ENCODE peak calls at places on chromosomes 6 and 20, in seven cellular contexts. L is adrenal gland; W is RWPE2; U is glutamatergic neuron; D is mammary epithelial cell; C is CD8-positive, alpha-beta T cell; R is endothelial cell. I is an unnamed sample.

GRCh38 chr6:72691298-72691697 is 69.4 kb downstream of the KCNQ5 start:
- DNase-seq in W (no peak), R (no peak), U (no peak), D (no peak), L (no peak), C (no peak), I (no peak)

GRCh38 chr6:168574699-168575195 is 133.8 kb downstream of the SMOC2 start:
- DNase-seq in W (no peak), D (no peak), R (no peak), C (no peak), U (no peak), L (peak; percentile 32), I (no peak)

GRCh38 chr20:1209447-1210387 is 6.5 kb downstream of the C20orf202 start:
- DNase-seq in U (no peak), W (no peak), C (no peak), L (no peak), R (no peak), D (no peak), I (no peak)

GRCh38 chr6:30615219-30615957 is 1.7 kb downstream of the PPP1R10 start:
- DNase-seq in C (peak; percentile 42), D (peak; percentile 50), W (no peak), U (peak; percentile 50), L (peak; percentile 58), R (no peak), I (peak; percentile 45)

GRCh38 chr6:150410906-150411305 is 42.1 kb downstream of the IYD start:
- DNase-seq in C (no peak), D (peak; percentile 8), U (no peak), R (no peak), L (no peak), W (no peak), I (no peak)

GRCh38 chr6:156910938-156911337 is 133.8 kb downstream of the ARID1B start:
- DNase-seq in L (no peak), U (no peak), D (no peak), R (no peak), C (no peak), W (no peak), I (no peak)

GRCh38 chr6:29651413-29652197 is 5.3 kb upstream of the MOG start:
- DNase-seq in D (no peak), R (no peak), U (no peak), W (no peak), C (no peak), L (no peak), I (no peak)

GRCh38 chr6:144286503-144287393 is 1.6 kb downstream of the UTRN start:
- DNase-seq in D (peak; percentile 73), R (peak; percentile 74), U (peak; percentile 51), C (no peak), W (peak; percentile 86), L (peak; percentile 88), I (peak; percentile 68)

GRCh38 chr20:46584508-46584907 is 34.1 kb upstream of the OCSTAMP start:
- DNase-seq in R (no peak), D (no peak), C (no peak), L (no peak), U (no peak), W (no peak), I (no peak)

GRCh38 chr6:25706314-25707014 is 48.1 kb upstream of the SLC17A4 start:
- DNase-seq in C (no peak), U (no peak), W (no peak), R (no peak), L (peak; percentile 74), D (peak; percentile 8), I (no peak)

GRCh38 chr6:150417899-150418824 is 49.4 kb downstream of the IYD start:
- DNase-seq in C (no peak), U (no peak), D (peak; percentile 79), R (peak; percentile 23), W (no peak), L (peak; percentile 42), I (peak; percentile 15)

GRCh38 chr20:6916938-6917337 is 149.5 kb downstream of the BMP2 start:
- DNase-seq in U (no peak), D (no peak), C (no peak), R (no peak), L (no peak), W (no peak), I (no peak)

GRCh38 chr20:24981750-24982149 is 10.8 kb downstream of the APMAP start:
- DNase-seq in U (no peak), W (no peak), R (no peak), L (peak; percentile 60), C (no peak), D (no peak), I (no peak)

GRCh38 chr20:36017034-36017951 is 48.9 kb downstream of the CNBD2 start:
- DNase-seq in R (no peak), U (no peak), D (no peak), W (peak; percentile 74), C (no peak), L (peak; percentile 24), I (peak; percentile 91)

GRCh38 chr6:37339911-37340638 is 13.7 kb upstream of the RNF8 start:
- DNase-seq in L (no peak), R (no peak), W (no peak), C (no peak), D (no peak), U (no peak), I (no peak)

GRCh38 chr20:49976542-49976941 is 6.2 kb upstream of the SNAI1 start:
- DNase-seq in W (no peak), D (peak; percentile 31), U (no peak), C (no peak), L (no peak), R (no peak), I (no peak)

GRCh38 chr6:89023591-89024441 is 56.7 kb upstream of the PNRC1 start:
- DNase-seq in R (no peak), U (peak; percentile 19), W (no peak), C (no peak), D (peak; percentile 30), L (peak; percentile 53), I (no peak)

GRCh38 chr20:56860413-56860812 is 231.3 kb downstream of the TFAP2C start:
- DNase-seq in U (no peak), W (no peak), R (no peak), D (no peak), C (no peak), L (no peak), I (no peak)

GRCh38 chr6:43570876-43571441 is 4.9 kb downstream of the XPO5 start:
- DNase-seq in L (no peak), R (no peak), C (no peak), D (peak; percentile 49), W (no peak), U (no peak), I (no peak)

DNA sequence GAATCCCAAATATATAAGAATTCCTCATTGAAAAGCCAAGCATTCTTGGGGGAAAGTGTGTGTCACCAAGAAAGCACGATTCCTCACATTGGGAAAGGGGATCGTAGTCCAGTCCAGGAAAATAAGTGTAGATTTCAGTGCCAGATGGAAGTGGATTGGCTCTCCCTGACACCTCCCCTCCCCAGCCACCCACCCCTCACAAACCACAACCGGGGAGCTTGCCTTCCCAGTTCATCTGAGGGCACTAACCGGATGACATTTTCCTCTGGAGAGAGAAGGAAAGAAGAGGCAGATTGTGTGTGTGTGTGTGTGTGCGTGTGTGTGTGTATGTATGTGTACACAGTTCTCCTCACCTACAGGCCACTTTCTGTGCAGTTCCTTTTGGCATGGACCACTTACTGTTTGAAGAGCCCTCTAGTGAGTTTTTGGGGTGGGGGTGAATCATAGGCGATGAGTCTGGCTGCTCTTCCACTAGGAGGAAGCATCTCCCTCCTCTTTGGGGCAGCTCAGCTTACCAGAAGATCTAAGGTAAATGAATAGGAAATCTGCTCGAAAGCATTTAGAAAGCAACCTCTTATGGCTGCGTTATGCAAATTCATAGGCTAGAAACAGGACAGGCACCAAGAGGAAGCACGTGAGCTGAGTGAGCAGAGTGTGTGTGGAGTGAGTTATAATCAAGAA is 20.8 kb downstream of the DAAM2 start:
- DNase-seq in D (no peak), W (no peak), C (no peak), R (no peak), U (no peak), L (no peak), I (no peak)
- TF ChIP-seq CTCF in D (no peak), W (no peak), C (no peak), R (no peak), U (no peak), L (peak; percentile 20), I (no peak)

GRCh38 chr6:81939774-81940165 is 187.3 kb upstream of the TENT5A start:
- DNase-seq in U (no peak), R (no peak), C (no peak), D (no peak), W (no peak), L (no peak), I (no peak)
- TF ChIP-seq CTCF in U (no peak), R (no peak), C (no peak), D (no peak), W (no peak), L (no peak), I (no peak)

GRCh38 chr6:14661696-14662095 is 544.1 kb downstream of the CD83 start:
- DNase-seq in R (no peak), L (no peak), C (no peak), W (no peak), U (no peak), D (no peak), I (no peak)

GRCh38 chr6:14661188-14661587 is 543.6 kb downstream of the CD83 start:
- DNase-seq in R (no peak), U (no peak), C (peak; percentile 21), L (no peak), D (peak; percentile 25), W (no peak), I (no peak)

GRCh38 chr6:14665827-14666724 is 548.5 kb downstream of the CD83 start:
- DNase-seq in L (peak; percentile 64), U (no peak), D (peak; percentile 94), W (peak; percentile 90), C (no peak), R (no peak), I (no peak)

GRCh38 chr6:14664616-14665315 is 547.2 kb downstream of the CD83 start:
- DNase-seq in U (peak; percentile 66), L (no peak), W (no peak), C (no peak), R (no peak), D (no peak), I (no peak)

DNA sequence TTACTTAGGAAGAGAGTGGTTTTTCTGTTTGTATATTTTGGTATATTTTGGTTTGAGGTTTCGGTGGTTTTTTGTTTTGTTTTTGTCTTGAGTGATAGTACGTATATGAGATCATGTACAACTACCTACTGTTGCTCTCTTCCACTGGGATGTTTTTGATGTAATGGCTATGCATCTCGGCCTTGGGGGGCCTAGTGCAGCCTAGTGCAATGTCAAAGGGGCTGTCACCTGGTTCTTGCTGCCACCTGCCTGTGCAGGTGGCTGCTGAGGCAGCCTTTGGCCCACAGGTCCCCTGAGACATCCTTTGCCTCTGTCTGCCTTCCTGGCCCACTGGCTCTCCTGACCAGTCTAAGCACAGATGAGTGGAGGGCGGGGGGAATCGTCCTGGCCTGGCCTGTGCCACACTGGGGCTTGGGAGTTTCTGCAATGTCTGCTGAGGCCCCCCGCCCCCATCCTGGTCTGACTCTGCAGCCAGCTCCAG is 546.6 kb downstream of the CD83 start:
- DNase-seq in D (no peak), W (no peak), L (no peak), R (no peak), C (no peak), U (peak; percentile 57), I (no peak)
- TF ChIP-seq CTCF in D (no peak), W (no peak), L (no peak), R (no peak), C (no peak), U (no peak), I (no peak)

DNA sequence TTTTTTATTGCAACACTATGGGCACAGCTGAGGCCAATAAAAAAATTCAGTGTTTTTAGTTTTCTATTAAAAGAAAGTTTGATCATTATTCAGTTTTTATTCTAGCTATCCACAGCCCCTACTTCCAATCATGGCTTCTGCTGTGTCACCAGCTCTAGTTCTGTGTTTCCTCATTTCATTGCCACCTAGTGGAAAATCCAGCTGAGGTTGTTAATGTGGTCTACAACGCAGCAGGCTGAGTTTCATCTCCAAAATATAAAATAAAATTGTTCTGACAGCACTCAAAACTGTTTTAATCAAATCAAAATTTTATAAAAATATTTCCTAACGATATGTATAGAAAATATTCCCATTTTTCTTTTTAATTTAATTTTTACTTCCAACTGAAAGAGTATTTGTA is 13.6 kb downstream of the COL9A1 start:
- DNase-seq in U (no peak), R (no peak), W (no peak), D (no peak), C (no peak), L (no peak), I (peak; percentile 15)
- TF ChIP-seq CTCF in U (peak; percentile 7), R (no peak), W (no peak), D (no peak), C (no peak), L (no peak), I (peak; percentile 14)